ENCODE peak calls at places on chromosomes 5 and 9, in four cellular contexts. N is HL-60, X is GM12878, R is K562. U is an unnamed sample.

GRCh38 chr9:73813546-73813945 is 661.9 kb downstream of the ANXA1 start:
- DNase-seq in N (no peak), X (no peak), R (no peak), U (no peak)

GRCh38 chr5:71828641-71829040 is 109.6 kb downstream of the CARTPT start:
- DNase-seq in N (no peak), X (no peak), R (no peak), U (no peak)

GRCh38 chr5:19322716-19323485 is 665.1 kb downstream of the CDH18 start:
- DNase-seq in N (no peak), X (no peak), R (no peak), U (no peak)

GRCh38 chr5:132812949-132813598 is at the start of gene SOWAHA:
- DNase-seq in N (no peak), X (no peak), R (no peak), U (no peak)

GRCh38 chr5:140261403-140262171 is 41.3 kb downstream of the PFDN1 start:
- DNase-seq in N (peak), X (no peak), R (peak), U (no peak)

GRCh38 chr9:38689678-38690077 is 30.3 kb downstream of the FAM240B start:
- DNase-seq in N (no peak), X (no peak), R (no peak), U (no peak)

GRCh38 chr5:165624547-165624946 is 2119.1 kb downstream of the MAT2B start:
- DNase-seq in N (no peak), X (no peak), R (no peak), U (no peak)

GRCh38 chr5:176497852-176498251 is 39.4 kb downstream of the RNF44 start:
- DNase-seq in N (no peak), X (no peak), R (no peak), U (no peak)

GRCh38 chr5:75756191-75756590 is 39.0 kb upstream of the POC5 start:
- DNase-seq in N (no peak), X (no peak), R (no peak), U (no peak)

GRCh38 chr5:91486638-91487037 is 103.5 kb upstream of the ARRDC3 start:
- DNase-seq in N (no peak), X (no peak), R (no peak), U (no peak)

DNA sequence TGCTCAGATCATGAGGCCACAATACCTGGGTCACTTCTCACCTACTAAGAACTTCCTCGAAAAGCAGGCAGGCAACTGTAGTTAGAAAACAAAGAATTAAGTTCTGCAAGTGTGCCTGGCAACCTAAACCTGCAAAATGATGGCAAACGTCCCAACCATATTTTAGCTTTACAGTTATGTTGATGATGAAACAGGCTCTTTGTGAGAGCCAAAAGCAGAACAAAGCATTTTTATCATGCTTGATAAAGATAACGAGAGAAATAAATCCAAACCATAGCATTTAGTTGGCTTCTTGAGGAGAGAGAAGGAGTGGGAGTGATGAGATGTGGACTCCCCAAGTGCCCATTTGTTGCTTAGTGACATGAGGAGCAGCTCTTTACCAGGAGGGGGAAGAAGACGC is 221.3 kb downstream of the TMEM167A start:
- DNase-seq in N (no peak), X (no peak), R (no peak), U (no peak)
- TF ChIP-seq POLR2AphosphoS5 in N (no peak), X (no peak), R (no peak), U (no peak)

DNA sequence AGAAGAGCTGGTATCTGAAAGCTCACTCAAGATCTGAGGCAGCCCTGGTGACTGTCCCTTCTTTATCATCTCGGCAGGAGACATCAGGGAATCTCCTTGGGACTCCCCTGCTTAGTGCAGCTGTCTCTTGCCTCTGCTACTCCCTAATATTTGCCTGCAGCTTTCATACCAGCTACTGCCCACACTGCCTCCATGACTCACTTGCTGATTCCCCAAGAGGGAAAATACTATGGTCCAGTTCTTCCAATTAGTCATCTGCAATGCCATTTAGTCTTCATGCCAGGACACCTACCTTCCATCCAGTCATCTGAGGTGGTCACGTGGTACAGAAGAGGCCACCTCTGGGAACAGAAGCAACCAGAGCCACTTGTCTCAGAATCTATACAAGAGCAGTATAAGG is 270.8 kb downstream of the NTRK2 start:
- DNase-seq in N (no peak), X (no peak), R (no peak), U (no peak)
- TF ChIP-seq SPI1 in N (no peak), X (no peak), R (no peak), U (no peak)

GRCh38 chr9:124869466-124869985 is 7.6 kb downstream of the ARPC5L start:
- DNase-seq in N (no peak), X (no peak), R (peak), U (no peak)

GRCh38 chr9:124868511-124869465 is 6.9 kb downstream of the ARPC5L start:
- DNase-seq in N (peak), X (no peak), R (peak), U (peak)

GRCh38 chr9:124871156-124871561 is 9.2 kb downstream of the ARPC5L start:
- DNase-seq in N (no peak), X (no peak), R (no peak), U (no peak)

GRCh38 chr9:124870723-124871122 is 8.8 kb downstream of the ARPC5L start:
- DNase-seq in N (no peak), X (no peak), R (no peak), U (no peak)

DNA sequence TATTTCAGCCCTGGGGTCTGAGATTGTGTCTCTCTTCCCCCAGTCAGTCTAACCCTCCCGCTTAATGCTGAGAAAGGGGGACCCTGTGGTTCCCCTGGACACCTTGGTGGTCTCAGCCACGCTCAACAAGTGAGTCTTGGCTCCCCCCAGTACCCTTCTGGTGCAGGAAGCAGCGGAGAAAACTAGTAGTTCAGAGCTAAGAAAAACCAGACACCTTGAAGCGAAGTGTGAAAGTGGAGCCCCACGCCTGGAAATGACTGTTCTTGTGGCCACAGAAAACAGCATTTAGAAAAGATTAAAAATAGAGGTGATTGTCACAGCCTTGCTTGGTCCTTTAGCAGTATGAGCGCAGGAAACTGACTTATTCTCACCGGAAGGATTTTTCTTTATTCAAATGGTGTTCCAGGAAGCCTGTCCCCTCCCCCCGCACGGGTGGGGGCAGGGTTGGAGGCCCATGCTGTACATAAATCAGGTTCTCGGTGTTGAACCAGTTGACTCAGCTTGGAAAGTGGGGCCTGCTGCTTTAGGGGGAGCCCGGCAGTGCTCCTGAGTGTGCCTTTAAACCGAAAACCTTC is 8.1 kb downstream of the ARPC5L start:
- DNase-seq in N (no peak), X (peak), R (no peak), U (no peak)
- TF ChIP-seq POLR2AphosphoS5 in N (no peak), X (peak), R (no peak), U (peak)

GRCh38 chr5:179585903-179586511 is 35.7 kb downstream of the RUFY1 start:
- DNase-seq in N (no peak), X (no peak), R (no peak), U (no peak)
- TF ChIP-seq SPI1 in N (peak), X (no peak), R (peak), U (no peak)

GRCh38 chr9:78006734-78007133 is 24.9 kb downstream of the GNAQ start:
- DNase-seq in N (no peak), X (no peak), R (no peak), U (no peak)
- TF ChIP-seq POLR2AphosphoS5 in N (no peak), X (no peak), R (no peak), U (no peak)

GRCh38 chr5:219492-219891 is 1.4 kb downstream of the SDHA start:
- DNase-seq in N (no peak), X (no peak), R (no peak), U (no peak)
- TF ChIP-seq SPI1 in N (no peak), X (no peak), R (no peak), U (no peak)

DNA sequence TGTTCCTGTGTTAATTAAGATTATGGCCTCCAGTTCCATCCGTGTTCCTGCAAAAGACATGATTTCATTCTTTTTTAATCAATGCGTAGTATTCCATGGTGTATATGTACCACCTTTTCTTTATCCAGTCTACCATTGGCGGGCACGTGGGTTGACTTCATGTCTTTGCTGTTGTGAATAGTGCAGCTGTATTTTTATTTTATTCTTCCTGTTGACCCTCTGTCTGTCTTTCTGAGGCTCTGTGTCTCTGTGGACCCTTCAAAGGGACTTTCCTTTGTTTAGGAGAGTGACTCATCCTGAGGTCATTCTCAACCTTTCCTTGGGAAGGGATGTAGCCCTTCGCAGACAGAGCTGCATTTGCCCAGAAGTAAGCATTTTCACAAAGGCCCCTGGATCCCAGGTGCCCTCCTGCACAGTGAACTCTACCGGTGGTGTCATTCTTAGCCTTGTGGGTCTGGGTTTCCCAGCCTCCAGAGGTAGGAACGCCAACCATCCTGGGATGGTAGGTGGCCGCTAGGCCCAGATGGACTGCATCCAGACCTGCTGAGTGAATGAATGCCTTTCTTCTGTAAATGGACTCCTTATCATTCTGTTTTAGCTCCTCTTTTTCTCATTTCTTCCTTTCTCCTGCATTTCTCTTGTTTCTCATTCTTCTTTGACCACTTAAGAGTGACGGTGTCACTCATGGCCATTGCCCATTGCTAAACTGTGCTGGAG is 22.4 kb downstream of the TRIO start:
- DNase-seq in N (no peak), X (no peak), R (no peak), U (no peak)
- TF ChIP-seq POLR2AphosphoS5 in N (no peak), X (no peak), R (no peak), U (no peak)

DNA sequence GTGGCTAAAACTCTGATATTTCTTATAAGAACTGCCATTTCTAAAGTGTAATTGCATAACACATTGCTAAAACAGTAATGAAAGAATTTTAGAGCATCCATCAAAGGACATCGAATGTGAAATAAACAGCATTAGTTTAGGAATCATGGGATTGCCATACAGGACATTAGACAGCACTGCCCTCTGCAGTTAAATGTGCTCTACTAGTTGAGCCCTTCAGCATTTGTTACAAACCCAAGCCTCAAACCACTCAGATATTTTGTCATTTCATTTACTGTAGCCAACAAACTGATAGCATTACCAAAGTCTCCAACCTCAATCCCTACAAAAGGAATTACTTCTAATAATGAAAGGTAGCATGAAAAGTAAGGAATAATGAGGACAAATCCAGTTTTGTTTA is 116.8 kb upstream of the COX7C start:
- DNase-seq in N (no peak), X (no peak), R (peak), U (no peak)
- TF ChIP-seq SPI1 in N (no peak), X (no peak), R (no peak), U (no peak)

DNA sequence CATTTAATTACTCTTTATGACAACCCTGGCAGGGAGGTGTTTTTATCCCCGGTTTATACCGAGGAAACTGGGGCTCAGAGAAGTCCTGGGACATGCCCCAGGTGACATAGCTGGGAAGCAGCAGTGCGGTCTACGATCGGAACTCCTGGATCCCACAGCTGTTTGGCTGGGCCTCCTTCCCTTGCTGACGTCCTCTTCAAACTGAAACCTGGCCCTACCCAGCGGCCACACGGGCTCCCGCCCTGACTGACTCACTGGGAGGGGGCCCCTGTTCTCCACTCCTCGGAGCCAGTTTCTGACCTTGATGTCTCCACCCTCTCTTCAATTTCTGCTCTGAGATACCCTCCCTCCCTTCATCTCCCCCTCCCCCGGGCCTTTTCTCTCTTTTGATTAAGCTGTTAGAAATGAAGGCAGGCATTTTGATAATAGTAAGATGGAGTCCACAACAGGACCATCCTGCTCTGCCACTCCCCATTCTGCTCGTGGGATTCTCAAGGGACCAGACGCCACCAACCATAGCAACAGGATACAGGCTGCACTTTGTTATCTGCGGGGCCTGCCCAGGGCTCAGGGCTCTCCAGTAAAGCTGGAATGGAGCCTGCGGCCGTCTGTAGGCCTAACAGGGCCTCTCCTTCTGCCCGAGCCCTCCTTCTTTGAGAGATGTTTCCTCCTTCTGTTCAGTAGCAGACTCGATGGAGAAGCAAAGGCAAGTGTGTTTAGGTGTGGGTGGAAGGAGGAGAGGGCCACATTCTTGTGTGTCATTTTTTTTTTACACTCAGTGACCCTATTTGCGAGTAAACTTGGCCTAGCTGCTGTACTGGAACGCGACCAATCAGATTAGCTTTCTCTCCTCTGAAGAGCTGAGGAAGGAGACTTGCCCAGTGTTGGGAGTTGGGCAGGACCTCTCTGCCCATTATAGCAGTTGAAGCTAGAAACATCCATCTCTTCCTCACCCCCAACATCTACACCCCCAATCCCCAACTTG is 8.7 kb upstream of the EPB41L4B start:
- DNase-seq in N (no peak), X (no peak), R (no peak), U (no peak)
- TF ChIP-seq POLR2AphosphoS5 in N (no peak), X (no peak), R (no peak), U (no peak)

GRCh38 chr9:107240260-107240659 is 42.8 kb upstream of the RAD23B start:
- DNase-seq in N (no peak), X (no peak), R (no peak), U (no peak)

GRCh38 chr9:107242073-107243063 is 40.7 kb upstream of the RAD23B start:
- DNase-seq in N (no peak), X (no peak), R (no peak), U (no peak)

GRCh38 chr9:107237873-107238272 is 45.2 kb upstream of the RAD23B start:
- DNase-seq in N (no peak), X (no peak), R (no peak), U (no peak)

GRCh38 chr9:107235765-107236442 is 47.2 kb upstream of the RAD23B start:
- DNase-seq in N (no peak), X (no peak), R (no peak), U (no peak)

GRCh38 chr9:107239474-107239873 is 43.6 kb upstream of the RAD23B start:
- DNase-seq in N (no peak), X (no peak), R (no peak), U (no peak)
- TF ChIP-seq SPI1 in N (no peak), X (no peak), R (no peak), U (no peak)